ENCODE peak calls at places on chromosome 10, in four cellular contexts. J, V, H and L are unnamed samples.
A peak's percentile ranks its signal among the peaks of the same experiment; 100 is the strongest.

GRCh38 chr10:122301811-122302115 is 30.7 kb downstream of the BTBD16 start:
- DNase-seq in J (no peak), H (no peak), V (no peak), L (no peak)

GRCh38 chr10:109895095-109895818 is 28.1 kb downstream of the XPNPEP1 start:
- DNase-seq in J (no peak), H (no peak), V (no peak), L (no peak)

GRCh38 chr10:70306168-70306705 is 22.4 kb upstream of the NPFFR1 start:
- DNase-seq in H (no peak), V (no peak), J (peak; percentile 67), L (no peak)

GRCh38 chr10:98425511-98426352 is 10.8 kb upstream of the PYROXD2 start:
- DNase-seq in H (no peak), V (peak; percentile 11), J (peak; percentile 22), L (no peak)

GRCh38 chr10:66783296-66783695 is 142.5 kb upstream of the LRRTM3 start:
- DNase-seq in J (no peak), V (no peak), H (no peak), L (peak; percentile 49)

GRCh38 chr10:79073784-79074432 is 5.1 kb downstream of the ZMIZ1 start:
- DNase-seq in J (no peak), H (no peak), V (no peak), L (no peak)

GRCh38 chr10:13167568-13167967 is 6.2 kb downstream of the MCM10 start:
- DNase-seq in J (no peak), H (no peak), V (no peak), L (no peak)

GRCh38 chr10:110993024-110993693 is 73.8 kb downstream of the SHOC2 start:
- DNase-seq in J (peak; percentile 66), V (peak; percentile 21), H (no peak), L (peak; percentile 69)

GRCh38 chr10:7846591-7846990 is 28.3 kb downstream of the TAF3 start:
- DNase-seq in V (no peak), H (no peak), J (no peak), L (no peak)

GRCh38 chr10:20593649-20594048 is 303.5 kb downstream of the NEBL start:
- DNase-seq in H (no peak), J (no peak), V (no peak), L (no peak)

GRCh38 chr10:48416584-48417232 is 110.2 kb downstream of the MAPK8 start:
- DNase-seq in H (no peak), V (no peak), J (no peak), L (no peak)

GRCh38 chr10:132192076-132192975 is 5.6 kb downstream of the DPYSL4 start:
- DNase-seq in V (no peak), J (no peak), H (no peak), L (no peak)